ENCODE peak calls at places on chromosomes 5 and 9, in five cellular contexts. J is K562, S is A549, N is HepG2, E is GM12878. U is an unnamed sample.

GRCh38 chr5:10786835-10787234 is 25.8 kb upstream of the DAP start:
- DNase-seq in E (no peak), N (no peak), S (no peak), J (no peak), U (no peak)

GRCh38 chr5:56640763-56641406 is 174.5 kb upstream of the MAP3K1 start:
- DNase-seq in J (no peak), E (no peak), S (no peak), N (no peak), U (no peak)

GRCh38 chr5:30105186-30105585 is 1088.3 kb upstream of the CDH6 start:
- DNase-seq in N (no peak), J (no peak), E (no peak), S (no peak), U (no peak)

GRCh38 chr9:75890541-75891276 is at the start of gene PCSK5:
- DNase-seq in S (peak; percentile 77), N (peak; percentile 58), J (peak; percentile 47), E (no peak), U (peak; percentile 96)

GRCh38 chr9:93099551-93100264 is 3.7 kb downstream of the CARD19 start:
- DNase-seq in E (no peak), J (no peak), N (no peak), S (no peak), U (no peak)

GRCh38 chr5:141420855-141421488 is at the start of gene PCDHGA11:
- DNase-seq in N (no peak), E (peak; percentile 37), S (no peak), J (peak; percentile 61), U (peak; percentile 90)

GRCh38 chr5:1204693-1205242 is 3.4 kb downstream of the SLC6A19 start:
- DNase-seq in S (peak; percentile 28), E (no peak), N (peak; percentile 71), J (peak; percentile 58), U (peak; percentile 69)

GRCh38 chr5:174134545-174134944 is 89.0 kb downstream of the NSG2 start:
- DNase-seq in N (no peak), E (no peak), S (no peak), J (no peak), U (no peak)

GRCh38 chr9:110078626-110079025 is 129.3 kb downstream of the C9orf152 start:
- DNase-seq in N (no peak), E (no peak), S (no peak), J (no peak), U (no peak)

GRCh38 chr5:141493500-141494422 is 4.9 kb downstream of the PCDHGC5 start:
- DNase-seq in N (no peak), E (no peak), J (no peak), S (no peak), U (no peak)

GRCh38 chr9:846852-847251 is 5.4 kb downstream of the DMRT1 start:
- DNase-seq in S (no peak), E (no peak), J (no peak), N (no peak), U (peak; percentile 45)

GRCh38 chr9:137477778-137478612 is 18.9 kb upstream of the NSMF start:
- DNase-seq in S (no peak), N (no peak), E (no peak), J (no peak), U (no peak)

GRCh38 chr9:22580788-22581187 is 134.2 kb downstream of the DMRTA1 start:
- DNase-seq in J (no peak), E (no peak), S (no peak), N (no peak), U (no peak)

GRCh38 chr5:104344809-104345512 is 782.4 kb upstream of the NUDT12 start:
- DNase-seq in J (no peak), E (no peak), S (no peak), N (peak; percentile 3), U (no peak)

DNA sequence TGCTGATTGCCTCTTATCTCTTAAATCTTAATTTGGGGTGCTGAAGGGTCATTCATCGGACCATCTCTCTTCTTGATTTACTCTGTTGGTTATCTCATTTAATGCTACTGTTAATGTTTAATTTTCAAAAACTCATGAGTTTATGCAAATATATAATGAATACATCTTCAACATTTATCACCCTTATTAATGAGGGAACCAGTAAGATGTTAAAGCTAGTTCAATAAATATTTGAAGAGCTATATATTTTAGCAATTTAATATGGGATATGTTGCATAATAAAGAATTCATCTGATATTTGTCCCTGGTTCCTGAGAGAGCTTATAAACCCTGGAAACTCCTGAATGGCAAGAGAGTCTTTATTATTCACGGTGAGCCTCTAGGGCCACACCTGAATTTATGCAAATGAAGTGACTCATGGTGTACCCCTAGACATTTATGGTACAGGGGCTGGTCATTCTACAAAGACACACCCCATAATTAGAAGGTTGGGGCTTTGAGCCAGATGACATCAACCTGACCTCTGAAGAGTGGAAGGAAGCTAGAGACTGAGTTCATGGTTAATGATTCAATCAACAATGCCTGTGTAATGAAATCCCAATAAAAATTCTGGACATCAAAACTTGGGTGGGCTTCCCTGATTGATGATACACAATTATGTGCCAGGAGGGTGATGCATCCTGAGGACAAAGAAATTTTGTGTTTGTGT is 339.5 kb upstream of the ZNF608 start:
- DNase-seq in S (no peak), N (no peak), J (no peak), E (no peak), U (no peak)
- TF ChIP-seq JUNB in S (no peak), N (no peak), J (no peak), E (no peak), U (no peak)

GRCh38 chr5:150295172-150295611 is 5.6 kb upstream of the CAMK2A start:
- DNase-seq in N (peak; percentile 60), J (no peak), S (no peak), E (no peak), U (no peak)
- H3K4me2 ChIP-seq in N (peak overlapping the region; percentile 64), J (no peak overlapping the region), S (peak overlapping the region; percentile 64), E (no peak overlapping the region), U (no peak overlapping the region)

GRCh38 chr9:105963700-105964099 is 269.4 kb downstream of the TMEM38B start:
- DNase-seq in S (no peak), J (no peak), N (no peak), E (no peak), U (no peak)

GRCh38 chr9:105957830-105958229 is 263.5 kb downstream of the TMEM38B start:
- DNase-seq in E (no peak), S (no peak), N (no peak), J (no peak), U (peak; percentile 83)

GRCh38 chr9:105958587-105958986 is 264.2 kb downstream of the TMEM38B start:
- DNase-seq in N (no peak), E (no peak), S (no peak), J (no peak), U (no peak)

GRCh38 chr9:105964171-105964570 is 269.8 kb downstream of the TMEM38B start:
- DNase-seq in S (no peak), N (no peak), E (no peak), J (no peak), U (no peak)

DNA sequence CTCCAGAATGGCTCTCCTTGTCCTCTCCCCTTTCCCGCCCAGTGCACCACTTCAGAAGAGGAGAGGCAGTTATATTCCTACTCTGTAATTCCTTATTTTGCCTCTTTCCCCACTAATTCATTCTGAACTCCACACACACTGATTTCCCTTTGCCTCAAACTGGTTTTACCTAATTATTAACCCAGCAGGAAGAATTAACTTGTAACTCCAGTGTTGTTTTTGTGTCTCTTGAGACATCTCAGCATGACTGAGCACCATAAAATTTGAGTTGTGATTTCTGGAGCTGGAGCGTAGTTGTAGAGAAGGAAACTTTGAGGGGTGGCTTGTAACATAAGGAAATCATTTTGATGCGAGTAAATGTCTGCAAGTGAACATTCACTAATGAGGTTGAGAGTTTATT is 265.1 kb downstream of the TMEM38B start:
- DNase-seq in S (no peak), E (no peak), N (no peak), J (no peak), U (no peak)
- TF ChIP-seq JUNB in S (no peak), E (no peak), N (no peak), J (no peak), U (no peak)

GRCh38 chr5:35478856-35479682 is 138.6 kb upstream of the SPEF2 start:
- DNase-seq in J (no peak), N (peak; percentile 50), E (no peak), S (no peak), U (no peak)
- H3K4me2 ChIP-seq in J (no peak overlapping the region), N (peak overlapping the region; percentile 65), E (peak overlapping the region; percentile 54), S (peak overlapping the region; percentile 62), U (no peak overlapping the region)

GRCh38 chr9:65411901-65412300 is 126.9 kb upstream of the FOXD4L5 start:
- DNase-seq in J (no peak), E (no peak), N (no peak), S (no peak), U (no peak)
- TF ChIP-seq JUNB in J (no peak), E (no peak), N (no peak), S (no peak), U (no peak)

GRCh38 chr9:120151149-120151548 is 428.8 kb downstream of the CDK5RAP2 start:
- DNase-seq in E (no peak), N (no peak), J (no peak), S (no peak), U (no peak)
- H3K4me2 ChIP-seq in E (no peak overlapping the region), N (no peak overlapping the region), J (no peak overlapping the region), S (no peak overlapping the region), U (no peak overlapping the region)

GRCh38 chr5:147437161-147437596 is 72.7 kb downstream of the DPYSL3 start:
- DNase-seq in E (no peak), J (no peak), N (no peak), S (no peak), U (peak; percentile 85)
- TF ChIP-seq JUNB in E (no peak), J (no peak), N (no peak), S (no peak), U (no peak)

GRCh38 chr5:135203019-135203418 is 169.0 kb upstream of the PITX1 start:
- DNase-seq in E (no peak), J (no peak), N (no peak), S (no peak), U (peak; percentile 30)

GRCh38 chr5:135204151-135204600 is 170.1 kb upstream of the PITX1 start:
- DNase-seq in S (no peak), J (peak; percentile 42), N (peak; percentile 38), E (no peak), U (peak; percentile 54)

GRCh38 chr5:135206862-135207261 is 172.8 kb upstream of the PITX1 start:
- DNase-seq in E (no peak), N (no peak), S (no peak), J (no peak), U (no peak)

GRCh38 chr5:135205616-135206349 is 171.8 kb upstream of the PITX1 start:
- DNase-seq in E (no peak), J (no peak), N (no peak), S (no peak), U (no peak)

DNA sequence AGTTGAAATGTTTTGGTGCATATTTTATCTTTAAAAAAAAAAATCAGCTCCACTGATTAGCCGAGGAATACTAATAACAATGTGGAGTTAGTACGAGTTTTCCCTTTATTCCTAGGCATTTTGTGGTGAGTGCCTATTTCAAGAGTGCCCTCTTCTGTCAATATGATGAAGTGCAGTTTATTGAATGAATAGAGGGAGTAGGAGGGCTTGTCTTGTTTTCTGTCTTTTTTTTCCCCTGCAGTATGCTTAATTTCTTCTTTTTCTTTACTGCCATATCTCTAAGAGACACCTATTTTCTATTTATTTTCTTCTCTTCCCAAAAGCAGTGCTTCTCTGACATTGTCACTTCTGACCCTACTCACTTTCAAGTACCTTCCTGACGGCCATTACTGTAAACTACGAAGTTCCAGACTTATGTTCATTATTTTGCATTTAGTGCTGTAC is 169.6 kb upstream of the PITX1 start:
- DNase-seq in J (peak; percentile 46), N (peak; percentile 45), S (no peak), E (no peak), U (peak; percentile 59)
- H3K4me2 ChIP-seq in J (no peak overlapping the region), N (no peak overlapping the region), S (no peak overlapping the region), E (no peak overlapping the region), U (no peak overlapping the region)

GRCh38 chr5:14593326-14594036 is 11.9 kb downstream of the OTULINL start:
- DNase-seq in S (no peak), J (no peak), N (no peak), E (no peak), U (no peak)
- TF ChIP-seq JUNB in S (no peak), J (no peak), N (no peak), E (no peak), U (no peak)